ENCODE peak calls at places on chromosomes 12 and 14, in eight cellular contexts. I is DMS53; X is HT1080; Y is HCT116; U is LoVo; P is HuH-7.5; M is effector memory CD4-positive, alpha-beta T cell; Z is retina. A is an unnamed sample.

GRCh38 chr12:76915381-76916169 is 36.8 kb upstream of the CSRP2 start:
- DNase-seq in I (no peak), X (no peak), Y (no peak), U (no peak), P (no peak), M (no peak), Z (no peak), A (no peak)

GRCh38 chr12:21265932-21266331 is 68.8 kb downstream of the SLCO1A2 start:
- DNase-seq in I (no peak), X (no peak), Y (no peak), U (no peak), P (no peak), M (no peak), Z (no peak), A (peak)

GRCh38 chr12:131943389-131943788 is 6.4 kb upstream of the EP400 start:
- DNase-seq in I (no peak), X (no peak), Y (no peak), U (no peak), P (no peak), M (no peak), Z (no peak), A (no peak)

GRCh38 chr12:114672817-114673168 is 11.2 kb downstream of the TBX3 start:
- DNase-seq in I (no peak), X (no peak), Y (no peak), U (no peak), P (no peak), M (no peak), Z (no peak), A (no peak)

GRCh38 chr14:100621806-100622205 is 34.6 kb upstream of the BEGAIN start:
- DNase-seq in I (no peak), X (no peak), Y (peak), U (no peak), P (no peak), M (no peak), Z (no peak), A (no peak)

GRCh38 chr14:99752486-99753121 is 40.6 kb upstream of the EML1 start:
- DNase-seq in I (no peak), X (peak), Y (no peak), U (peak), P (no peak), M (no peak), Z (no peak), A (no peak)

GRCh38 chr12:55696796-55697462 is 10.8 kb downstream of the ITGA7 start:
- DNase-seq in I (no peak), X (no peak), Y (no peak), U (no peak), P (peak), M (no peak), Z (no peak), A (no peak)

GRCh38 chr14:65585216-65585615 is 172.7 kb downstream of the FUT8 start:
- DNase-seq in I (no peak), X (peak), Y (no peak), U (no peak), P (no peak), M (no peak), Z (no peak), A (no peak)

GRCh38 chr14:76924363-76925151 is 98.3 kb downstream of the LRRC74A start:
- DNase-seq in I (peak), X (no peak), Y (no peak), U (no peak), P (no peak), M (no peak), Z (peak), A (no peak)

GRCh38 chr12:88559772-88560171 is 20.5 kb downstream of the KITLG start:
- DNase-seq in I (no peak), X (no peak), Y (no peak), U (peak), P (no peak), M (no peak), Z (no peak), A (no peak)

GRCh38 chr14:74682169-74682952 is 30.5 kb downstream of the AREL1 start:
- DNase-seq in I (no peak), X (no peak), Y (no peak), U (no peak), P (no peak), M (no peak), Z (no peak), A (no peak)

GRCh38 chr12:92248977-92249376 is 103.3 kb upstream of the BTG1 start:
- DNase-seq in I (no peak), X (no peak), Y (no peak), U (no peak), P (no peak), M (no peak), Z (no peak), A (no peak)

GRCh38 chr12:67592228-67593011 is 56.1 kb upstream of the DYRK2 start:
- DNase-seq in I (peak), X (peak), Y (peak), U (peak), P (no peak), M (no peak), Z (no peak), A (no peak)

GRCh38 chr12:85575115-85576096 is 260.8 kb downstream of the RASSF9 start:
- DNase-seq in I (peak), X (peak), Y (peak), U (peak), P (peak), M (no peak), Z (peak), A (peak)

GRCh38 chr14:55579724-55580400 is at the start of gene KTN1:
- DNase-seq in I (peak), X (peak), Y (peak), U (peak), P (peak), M (peak), Z (peak), A (peak)

GRCh38 chr14:44040561-44040960 is 466.5 kb downstream of the FSCB start:
- DNase-seq in I (no peak), X (no peak), Y (no peak), U (no peak), P (no peak), M (no peak), Z (no peak), A (no peak)

GRCh38 chr12:109910969-109911348 is 10.9 kb downstream of the TCHP start:
- DNase-seq in I (peak), X (peak), Y (peak), U (no peak), P (peak), M (no peak), Z (no peak), A (peak)

GRCh38 chr12:63846249-63846967 is 1.9 kb downstream of the SRGAP1 start:
- DNase-seq in I (no peak), X (peak), Y (no peak), U (no peak), P (no peak), M (no peak), Z (peak), A (no peak)

GRCh38 chr12:7271904-7272303 is 32.0 kb upstream of the ACSM4 start:
- DNase-seq in I (no peak), X (no peak), Y (no peak), U (no peak), P (no peak), M (no peak), Z (no peak), A (no peak)

GRCh38 chr14:47919334-47919846 is 244.0 kb upstream of the MDGA2 start:
- DNase-seq in I (no peak), X (no peak), Y (no peak), U (no peak), P (no peak), M (no peak), Z (no peak), A (no peak)

GRCh38 chr14:104238424-104239184 is 100.2 kb downstream of the KIF26A start:
- DNase-seq in I (no peak), X (no peak), Y (no peak), U (no peak), P (no peak), M (no peak), Z (no peak), A (no peak)

GRCh38 chr12:94676922-94677321 is 26.6 kb upstream of the TMCC3 start:
- DNase-seq in I (no peak), X (no peak), Y (no peak), U (no peak), P (no peak), M (no peak), Z (no peak), A (no peak)

GRCh38 chr14:85911044-85911443 is 381.1 kb downstream of the FLRT2 start:
- DNase-seq in I (no peak), X (no peak), Y (no peak), U (no peak), P (no peak), M (no peak), Z (no peak), A (no peak)

A was measured in AML-193.